ENCODE peak calls at places on chromosomes 6 and 20, in nine cellular contexts. A is body of pancreas; H is esophagus squamous epithelium; R is right lobe of liver; S is adrenal gland; X is CD8-positive, alpha-beta T cell; N is hepatocyte; C is IMR-90; W is H9. J is an unnamed sample. For H3K4me1, the result is how much of the 10 kb centered on the place peaks cover.

GRCh38 chr6:44494011-44494501 is 106.5 kb downstream of the CDC5L start:
- DNase-seq in C (peak), N (peak), S (no peak), A (no peak), H (no peak), R (no peak), W (no peak), X (no peak), J (no peak)

GRCh38 chr6:29295181-29295585 is 6.3 kb upstream of the OR14J1 start:
- DNase-seq in H (no peak), X (no peak), A (no peak), N (no peak), W (no peak), C (no peak), S (no peak), R (no peak), J (no peak)

GRCh38 chr6:159213401-159213800 is 44.2 kb downstream of the FNDC1 start:
- DNase-seq in N (no peak), H (no peak), S (no peak), R (no peak), C (no peak), A (no peak), X (no peak), W (no peak), J (no peak)

GRCh38 chr6:92460133-92460532 is 959.2 kb downstream of the EPHA7 start:
- DNase-seq in C (no peak), H (no peak), X (no peak), R (no peak), A (no peak), W (no peak), N (no peak), S (no peak), J (no peak)

GRCh38 chr6:31770860-31771259 is 6.3 kb downstream of the VWA7 start:
- DNase-seq in X (no peak), H (no peak), C (no peak), W (no peak), S (no peak), N (no peak), R (no peak), A (no peak), J (no peak)

GRCh38 chr20:48669946-48670630 is 157.7 kb downstream of the PREX1 start:
- DNase-seq in H (no peak), S (no peak), N (no peak), A (no peak), X (no peak), C (no peak), R (no peak), W (no peak), J (no peak)

GRCh38 chr6:43817192-43817591 is 47.2 kb downstream of the VEGFA start:
- DNase-seq in R (no peak), A (peak), W (peak), X (no peak), S (no peak), N (peak), H (no peak), C (peak), J (no peak)

GRCh38 chr20:3890410-3890751 is 1.2 kb downstream of the PANK2 start:
- DNase-seq in H (no peak), X (no peak), N (no peak), A (no peak), W (no peak), R (no peak), C (peak), S (no peak), J (no peak)

GRCh38 chr6:120129228-120129627 is 779.7 kb upstream of the MAN1A1 start:
- DNase-seq in W (no peak), C (no peak), S (no peak), R (no peak), X (no peak), H (no peak), N (no peak), A (no peak), J (no peak)

GRCh38 chr6:108518714-108519576 is 41.8 kb upstream of the FOXO3 start:
- DNase-seq in A (no peak), W (peak), R (no peak), C (peak), N (no peak), S (no peak), X (no peak), H (no peak), J (no peak)

GRCh38 chr6:166286831-166287271 is 21.3 kb downstream of the PRR18 start:
- DNase-seq in X (no peak), C (no peak), H (no peak), N (no peak), S (no peak), W (no peak), R (no peak), A (no peak), J (no peak)

DNA sequence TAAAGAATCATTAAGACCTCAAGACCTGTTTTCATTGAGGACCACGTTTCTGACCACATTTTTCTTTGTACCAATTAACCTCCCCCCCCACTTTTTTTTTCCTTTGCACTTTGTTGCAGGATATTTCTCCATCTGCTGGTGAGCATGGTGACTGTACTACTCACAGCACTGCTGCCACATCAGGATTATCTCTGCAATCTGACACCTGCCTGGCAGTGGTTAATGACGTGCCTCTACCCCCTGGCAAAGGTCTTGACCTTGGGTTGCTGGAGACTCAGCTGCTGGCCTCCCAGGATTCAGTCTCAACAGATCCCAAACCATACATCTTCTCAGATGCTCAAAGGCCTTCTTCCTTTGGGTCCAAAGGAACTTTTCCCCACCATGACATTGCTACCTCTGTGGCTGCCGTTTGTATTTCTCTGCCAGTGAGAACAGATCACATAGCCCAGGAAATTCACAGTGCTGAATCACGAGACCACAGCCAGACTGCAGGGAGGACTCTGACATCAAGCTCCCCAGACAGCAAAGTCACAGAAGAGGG is 46.6 kb upstream of the EDN3 start:
- DNase-seq in A (no peak), W (no peak), N (no peak), X (peak), S (no peak), H (no peak), C (no peak), R (no peak), J (no peak)
- TF ChIP-seq CTCF in A (no peak), W (no peak), N (no peak), X (no peak), S (no peak), H (no peak), C (no peak), R (no peak), J (no peak)

DNA sequence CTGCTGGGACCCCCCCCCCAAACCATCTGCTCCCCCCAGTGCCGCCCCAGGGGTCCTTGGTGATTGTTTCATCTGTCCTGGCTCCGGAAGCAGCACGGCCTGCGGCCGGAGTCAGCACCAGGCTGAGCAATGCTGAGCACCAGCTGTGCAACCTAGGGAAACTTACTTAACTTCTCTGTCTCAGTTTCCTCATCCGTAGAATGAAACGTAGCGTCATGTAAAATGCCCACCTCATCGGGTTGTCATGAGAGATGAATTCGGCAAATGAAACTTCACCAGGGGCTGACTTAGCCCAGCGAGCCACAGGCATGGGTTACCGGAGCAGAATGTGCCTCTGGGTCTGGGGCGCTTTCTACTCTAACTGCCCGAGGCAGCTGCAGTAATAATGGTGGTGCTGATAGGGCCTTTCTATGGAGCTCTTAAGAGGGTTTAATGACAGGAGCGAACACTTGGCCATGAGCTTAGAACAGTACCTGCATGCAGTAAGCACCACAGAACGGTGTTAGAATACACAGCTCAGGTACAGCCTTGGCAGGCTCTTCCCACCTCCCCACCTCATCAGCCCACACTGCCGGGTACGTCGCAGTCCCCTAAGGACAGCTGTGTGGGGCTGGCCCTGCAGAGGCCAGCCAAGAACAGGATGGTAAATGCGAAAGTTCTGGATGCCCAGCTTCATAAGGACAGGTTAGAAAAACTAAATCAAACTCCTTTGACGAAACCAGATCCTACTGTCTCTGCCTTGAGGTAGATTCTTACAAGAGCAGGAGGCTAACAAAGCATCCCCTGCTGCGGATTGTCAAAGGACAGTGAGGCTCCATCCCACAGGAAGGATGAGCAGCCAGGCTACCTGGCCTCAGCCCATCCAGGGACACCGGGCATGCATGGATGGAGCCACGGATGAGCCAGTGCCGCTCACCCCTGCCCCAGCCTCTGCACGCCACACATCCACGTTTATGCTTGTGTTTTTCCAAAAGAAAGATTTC is 1.5 kb downstream of the THBS2 start:
- DNase-seq in R (peak), A (no peak), W (peak), X (no peak), N (no peak), C (no peak), H (no peak), S (no peak), J (no peak)
- H3K27ac ChIP-seq in R (no peak), A (no peak), W (no peak), X (no peak), N (no peak), C (peak), H (peak), S (peak), J (peak)

GRCh38 chr6:104601008-104601745 is 258.5 kb downstream of the HACE1 start:
- DNase-seq in X (no peak), R (no peak), H (no peak), N (no peak), C (no peak), A (no peak), W (no peak), S (no peak), J (no peak)

GRCh38 chr6:104600659-104600971 is 259.1 kb downstream of the HACE1 start:
- DNase-seq in N (no peak), C (no peak), H (no peak), S (no peak), W (no peak), A (no peak), R (no peak), X (no peak), J (no peak)

GRCh38 chr6:104604643-104605042 is 255.1 kb downstream of the HACE1 start:
- DNase-seq in R (no peak), S (no peak), A (no peak), W (no peak), N (no peak), X (no peak), H (no peak), C (no peak), J (no peak)

GRCh38 chr6:104601756-104602155 is 258.0 kb downstream of the HACE1 start:
- DNase-seq in S (no peak), H (no peak), X (no peak), N (no peak), C (no peak), A (no peak), R (no peak), W (no peak), J (no peak)

GRCh38 chr6:104603108-104603745 is 256.5 kb downstream of the HACE1 start:
- DNase-seq in X (no peak), H (no peak), C (no peak), S (no peak), A (no peak), W (no peak), R (no peak), N (no peak), J (no peak)
- H3K4me1 ChIP-seq in X (under half), H (under half), C (under half), S (under half), A (under half), W (under half), R (under half), N (under half), J (under half)

DNA sequence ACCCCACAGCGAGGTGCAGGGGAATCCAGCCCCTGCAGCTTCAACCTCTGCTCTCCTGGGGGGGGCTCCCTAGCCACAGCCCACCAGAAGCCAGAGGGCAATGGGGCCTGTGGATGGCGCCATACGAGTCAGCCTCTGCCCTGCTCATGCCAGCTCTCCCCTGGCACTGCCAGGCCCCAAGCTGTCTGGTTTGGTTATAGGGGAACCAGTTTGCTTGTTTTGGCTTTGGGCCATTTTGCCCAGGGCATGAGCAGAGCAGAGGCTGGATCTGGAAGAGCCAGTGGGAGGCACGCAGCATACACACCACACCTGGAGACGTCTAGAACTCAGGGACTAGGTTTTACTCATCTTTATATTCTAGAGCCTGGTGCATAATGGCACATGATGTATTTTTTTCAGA is 66.7 kb upstream of the SLC22A16 start:
- DNase-seq in A (no peak), C (no peak), H (no peak), W (no peak), X (no peak), N (no peak), S (no peak), R (no peak), J (no peak)
- TF ChIP-seq CTCF in A (no peak), C (no peak), H (no peak), W (no peak), X (no peak), N (no peak), S (no peak), R (no peak), J (no peak)

GRCh38 chr6:56374841-56375369 is 127.5 kb upstream of the COL21A1 start:
- DNase-seq in N (no peak), C (peak), W (no peak), R (no peak), S (no peak), A (no peak), X (no peak), H (no peak), J (no peak)
- H3K27ac ChIP-seq in N (peak), C (peak), W (no peak), R (peak), S (no peak), A (no peak), X (no peak), H (peak), J (peak)

DNA sequence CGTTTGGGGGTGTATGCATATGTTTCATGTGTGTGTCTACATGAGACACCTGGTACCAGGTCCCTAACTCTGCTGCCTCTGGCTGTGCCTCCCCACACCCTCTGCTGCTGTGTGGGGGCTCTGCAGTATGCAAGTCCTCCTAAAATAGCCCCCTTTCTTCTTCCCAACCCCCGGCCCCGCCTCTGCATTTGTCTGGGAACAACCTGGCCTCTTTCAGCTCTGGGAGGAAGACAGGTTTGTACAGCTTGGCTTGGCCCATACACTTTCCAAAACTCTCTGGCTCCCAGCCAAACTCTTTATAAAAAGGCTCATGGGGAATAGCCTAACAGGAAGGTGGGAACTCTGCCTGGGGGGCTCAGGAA is 27.1 kb upstream of the EMILIN3 start:
- DNase-seq in R (no peak), A (no peak), X (no peak), H (no peak), C (no peak), S (no peak), N (no peak), W (no peak), J (no peak)
- H3K4me1 ChIP-seq in R (under half), A (under half), X (under half), H (under half), C (under half), S (under half), N (under half), W (under half), J (under half)